ENCODE peak calls at places on chromosomes 16 and 17, in five cellular contexts. Z, H, W, L and Q are unnamed samples.

GRCh38 chr17:47937915-47938314 is 3.5 kb upstream of the PNPO start:
- DNase-seq in W (no peak), Z (no peak), H (no peak), L (no peak), Q (no peak)

GRCh38 chr17:29778936-29779811 is 150.9 kb downstream of the SSH2 start:
- DNase-seq in L (peak), Z (peak), H (no peak), W (peak), Q (no peak)

GRCh38 chr16:13586051-13586450 is 333.9 kb upstream of the ERCC4 start:
- DNase-seq in W (no peak), L (no peak), Z (no peak), H (no peak), Q (no peak)

GRCh38 chr16:19696312-19696711 is 21.7 kb downstream of the KNOP1 start:
- DNase-seq in H (peak), L (peak), Z (peak), W (peak), Q (peak)

GRCh38 chr17:41417576-41418015 is 6.8 kb downstream of the KRT37 start:
- DNase-seq in Z (no peak), W (no peak), H (no peak), L (no peak), Q (no peak)

GRCh38 chr17:61997649-61998048 is 67.4 kb downstream of the MED13 start:
- DNase-seq in Z (no peak), H (no peak), L (no peak), W (no peak), Q (no peak)

GRCh38 chr16:88030498-88030897 is 79.3 kb downstream of the BANP start:
- DNase-seq in W (no peak), H (no peak), L (no peak), Z (no peak), Q (no peak)

GRCh38 chr17:34391241-34391640 is 28.2 kb upstream of the CCL1 start:
- DNase-seq in L (no peak), H (no peak), W (no peak), Z (no peak), Q (no peak)

GRCh38 chr17:11996722-11997146 is 541 bp downstream of the ZNF18 start:
- DNase-seq in H (no peak), Z (peak), W (no peak), L (peak), Q (peak)

GRCh38 chr16:48047755-48048154 is 108.0 kb downstream of the ABCC12 start:
- DNase-seq in W (no peak), Z (no peak), H (no peak), L (no peak), Q (no peak)

GRCh38 chr16:17364319-17365210 is 106.2 kb downstream of the XYLT1 start:
- DNase-seq in Z (no peak), L (no peak), W (no peak), H (peak), Q (peak)

GRCh38 chr17:41474863-41475262 is 6.1 kb downstream of the KRT35 start:
- DNase-seq in H (no peak), Z (peak), L (no peak), W (no peak), Q (no peak)

GRCh38 chr17:72906306-72906705 is 186.2 kb downstream of the SLC39A11 start:
- DNase-seq in L (no peak), W (no peak), Z (no peak), H (no peak), Q (no peak)

GRCh38 chr16:9523994-9524393 is 432.6 kb downstream of the HAPSTR1 start:
- DNase-seq in Z (no peak), W (no peak), L (no peak), H (no peak), Q (no peak)

DNA sequence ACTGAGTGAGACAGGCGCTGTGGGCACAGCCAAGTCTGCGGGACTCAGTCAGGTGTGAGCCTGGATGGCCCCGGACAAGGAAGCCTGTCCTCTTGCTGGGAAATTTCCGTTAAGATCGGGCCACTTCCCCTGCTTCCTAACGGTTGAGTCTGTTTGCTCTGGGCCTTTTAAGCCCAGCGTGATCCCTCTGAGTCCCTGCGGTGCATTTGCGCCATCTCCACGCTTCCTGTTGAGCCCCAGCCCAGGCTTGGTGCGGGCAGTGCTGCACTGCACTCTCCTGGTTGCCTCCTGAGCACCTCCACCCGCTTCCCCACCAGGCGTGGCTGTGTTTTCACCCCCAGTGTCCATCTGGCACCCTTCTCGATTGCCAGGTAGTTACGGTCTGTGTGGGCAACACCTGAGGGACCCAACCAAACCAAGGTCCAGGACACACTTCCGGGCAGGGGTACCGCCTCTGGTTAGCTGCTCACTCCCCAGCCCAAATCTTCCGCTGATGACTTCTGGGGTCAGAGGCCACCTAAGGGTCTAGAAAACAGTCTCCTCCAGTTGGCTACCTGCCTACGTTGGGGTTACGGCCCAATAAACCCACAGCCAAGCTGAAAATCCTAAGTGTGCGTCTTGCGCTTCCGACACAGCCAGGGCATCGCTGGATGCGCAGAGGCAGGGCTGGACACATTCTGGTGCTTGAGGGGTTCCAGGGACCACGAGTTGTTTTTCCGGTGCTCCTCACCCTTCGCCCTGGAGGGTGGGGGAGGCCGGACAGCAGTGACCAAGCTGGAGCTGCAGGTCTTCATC is 1.4 kb upstream of the SLC25A10 start:
- DNase-seq in Z (no peak), W (no peak), L (no peak), H (no peak), Q (no peak)
- H3K4me3 ChIP-seq in Z (peak), W (peak), L (peak), H (no peak), Q (peak)

GRCh38 chr16:50839356-50839755 is 97.5 kb downstream of the CYLD start:
- DNase-seq in H (no peak), L (no peak), W (no peak), Z (no peak), Q (no peak)

GRCh38 chr16:50842013-50842505 is 100.2 kb downstream of the CYLD start:
- DNase-seq in L (no peak), H (no peak), Z (no peak), W (no peak), Q (no peak)

GRCh38 chr16:50838885-50839284 is 97.0 kb downstream of the CYLD start:
- DNase-seq in Z (no peak), W (no peak), H (no peak), L (no peak), Q (no peak)

GRCh38 chr16:50841081-50841886 is 99.4 kb downstream of the CYLD start:
- DNase-seq in Z (no peak), W (no peak), L (no peak), H (no peak), Q (no peak)

GRCh38 chr16:50839920-50840729 is 98.2 kb downstream of the CYLD start:
- DNase-seq in W (no peak), Z (no peak), H (no peak), L (no peak), Q (no peak)
- TF ChIP-seq CTCF in W (no peak), Z (no peak), H (no peak), L (no peak), Q (peak)

GRCh38 chr17:80455784-80456183 is 20.6 kb downstream of the NPTX1 start:
- DNase-seq in H (no peak), W (no peak), Z (no peak), L (no peak), Q (no peak)
- H3K4me3 ChIP-seq in H (no peak), W (peak), Z (no peak), L (no peak), Q (no peak)

GRCh38 chr16:6549415-6549814 is 783.2 kb upstream of the RBFOX1 start:
- DNase-seq in H (no peak), W (no peak), L (no peak), Z (no peak), Q (no peak)
- TF ChIP-seq CTCF in H (no peak), W (no peak), L (no peak), Z (no peak), Q (no peak)

DNA sequence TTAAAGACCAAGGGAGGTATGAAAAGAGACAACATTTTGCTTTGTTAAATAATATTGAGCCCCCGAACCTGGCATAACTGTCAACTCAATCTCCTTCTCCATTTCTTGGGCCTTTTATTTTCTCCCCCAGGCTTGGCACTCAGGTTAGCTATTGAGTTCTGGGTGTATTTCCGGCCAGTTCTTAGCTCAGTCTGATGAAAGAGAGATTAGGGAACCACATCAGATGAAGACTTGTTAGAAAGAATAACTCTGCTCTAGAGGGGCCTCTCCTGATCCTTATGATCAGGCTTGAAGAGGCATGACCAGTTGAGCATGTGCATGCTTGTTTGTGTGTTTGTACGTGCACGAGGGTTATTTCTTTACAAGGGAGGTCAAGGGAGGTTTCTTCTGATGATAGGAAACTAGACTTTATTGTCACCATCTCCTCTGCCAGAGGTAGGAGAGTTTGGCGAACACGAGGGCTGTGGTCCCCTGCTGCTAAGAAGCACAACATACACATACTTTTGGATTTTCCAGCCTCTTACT is 29.2 kb upstream of the HS3ST2 start:
- DNase-seq in W (no peak), Z (no peak), H (no peak), L (no peak), Q (no peak)
- H3K4me3 ChIP-seq in W (no peak), Z (no peak), H (no peak), L (no peak), Q (no peak)

GRCh38 chr16:6076631-6077030 is 979.0 kb upstream of the EEF2KMT start:
- DNase-seq in H (no peak), L (no peak), W (no peak), Z (no peak), Q (no peak)

DNA sequence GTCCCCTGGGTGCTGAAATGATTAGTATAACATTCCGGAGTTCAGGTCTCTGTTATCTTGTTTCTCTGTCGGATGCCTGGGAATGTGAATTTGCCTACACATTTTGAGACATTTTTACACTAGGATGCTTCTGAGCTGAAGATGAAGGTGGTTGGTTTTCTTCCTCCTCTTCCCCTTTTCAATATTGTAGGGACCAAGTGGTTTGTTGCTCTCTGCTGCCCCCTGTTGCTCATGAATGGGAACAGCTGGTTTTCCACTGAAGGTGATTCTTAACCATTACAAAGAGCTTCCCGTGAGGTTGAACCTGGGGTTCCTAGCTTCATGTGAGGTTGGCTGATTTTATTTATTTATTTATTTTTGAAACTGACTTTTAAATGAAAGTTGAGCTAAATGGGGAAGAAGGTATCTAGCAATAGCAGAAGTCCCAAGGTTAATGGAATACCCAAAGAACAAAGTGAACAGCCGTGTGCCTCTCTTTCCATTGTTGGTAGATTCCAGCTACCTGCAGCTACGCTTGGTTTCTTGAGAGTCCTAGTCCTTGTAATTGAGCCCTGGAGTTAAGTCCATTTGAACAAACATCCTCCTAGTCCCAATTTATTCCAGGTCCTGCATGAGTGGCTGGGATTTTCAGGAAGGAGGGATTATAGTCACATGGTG is 983.9 kb upstream of the EEF2KMT start:
- DNase-seq in W (no peak), L (no peak), Z (peak), H (no peak), Q (no peak)
- TF ChIP-seq CTCF in W (peak), L (no peak), Z (peak), H (no peak), Q (peak)

GRCh38 chr16:86072328-86073102 is 173.6 kb downstream of the IRF8 start:
- DNase-seq in L (peak), W (peak), H (peak), Z (peak), Q (peak)

GRCh38 chr16:86075488-86075785 is 176.5 kb downstream of the IRF8 start:
- DNase-seq in W (no peak), H (no peak), Z (no peak), L (no peak), Q (no peak)

GRCh38 chr16:86074651-86075487 is 175.9 kb downstream of the IRF8 start:
- DNase-seq in H (no peak), L (no peak), Z (no peak), W (no peak), Q (no peak)

GRCh38 chr16:86073103-86073625 is 174.2 kb downstream of the IRF8 start:
- DNase-seq in L (no peak), Z (no peak), H (no peak), W (no peak), Q (no peak)

DNA sequence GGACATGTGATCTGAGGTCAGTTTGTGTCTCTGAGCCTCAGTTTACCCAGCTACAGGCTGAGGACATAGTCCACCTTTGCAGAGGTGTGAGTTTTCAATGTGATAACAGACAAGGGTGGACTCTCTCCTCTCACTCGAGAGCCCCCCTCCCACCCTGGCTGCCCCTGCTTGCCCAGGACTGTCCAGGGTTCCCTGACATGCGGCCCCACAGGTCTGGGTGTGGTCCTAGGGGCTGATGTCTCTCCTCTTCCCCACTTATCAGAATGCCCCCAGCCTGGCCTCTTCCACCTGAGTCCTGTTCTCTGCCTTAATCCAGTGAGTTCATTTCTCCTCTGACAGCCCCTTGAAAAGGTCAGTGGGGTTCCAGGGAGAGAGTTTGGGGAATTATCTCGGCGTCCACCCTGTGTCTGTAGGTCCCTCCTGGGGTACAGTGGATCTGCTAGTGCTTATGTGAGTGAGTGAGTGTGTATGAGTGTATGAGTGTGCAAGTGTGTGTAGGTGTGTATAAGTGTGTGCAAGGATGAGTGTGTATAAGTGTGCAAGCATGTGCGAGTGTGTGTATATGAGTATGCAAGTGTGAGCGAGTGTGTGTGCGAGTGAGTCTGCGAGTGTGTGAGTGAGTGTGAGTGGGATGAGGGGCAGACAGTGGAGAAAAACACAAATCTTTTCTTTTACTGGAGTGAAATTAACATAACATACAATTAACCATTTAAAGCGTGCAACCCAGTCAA is 175.0 kb downstream of the IRF8 start:
- DNase-seq in H (no peak), Z (no peak), L (no peak), W (no peak), Q (no peak)
- H3K4me3 ChIP-seq in H (no peak), Z (no peak), L (no peak), W (no peak), Q (no peak)

GRCh38 chr16:67864594-67864993 is 8.3 kb upstream of the EDC4 start:
- DNase-seq in Z (no peak), W (no peak), H (no peak), L (no peak), Q (no peak)

GRCh38 chr16:67861877-67862276 is 11.0 kb upstream of the EDC4 start:
- DNase-seq in Z (no peak), H (no peak), L (no peak), W (no peak), Q (no peak)

GRCh38 chr16:67868290-67868689 is 4.6 kb upstream of the EDC4 start:
- DNase-seq in Z (no peak), H (no peak), L (no peak), W (no peak), Q (no peak)

GRCh38 chr16:67862623-67863583 is 9.9 kb upstream of the EDC4 start:
- DNase-seq in H (no peak), W (peak), L (peak), Z (peak), Q (no peak)

DNA sequence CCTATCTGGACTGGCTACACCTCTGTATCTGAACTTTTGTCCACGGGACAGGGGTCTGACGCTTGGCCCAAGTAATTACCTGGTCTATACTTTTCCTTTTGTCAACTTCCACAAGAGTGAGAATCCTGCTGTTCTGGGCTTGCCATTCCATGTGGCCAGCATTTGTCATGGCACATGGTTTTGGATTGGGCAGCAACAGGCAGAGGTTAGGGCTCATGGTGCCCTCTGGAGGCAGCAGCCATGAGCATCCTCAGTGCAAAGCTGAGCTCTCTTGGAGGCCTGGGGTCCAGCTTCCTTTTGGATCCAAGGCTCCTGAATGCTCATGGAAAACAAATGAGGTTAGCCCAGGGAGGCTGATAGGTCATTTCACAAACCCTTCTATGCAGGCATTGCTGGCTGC is 7.5 kb upstream of the EDC4 start:
- DNase-seq in Z (no peak), H (no peak), L (peak), W (no peak), Q (no peak)
- TF ChIP-seq CTCF in Z (peak), H (peak), L (no peak), W (peak), Q (peak)